ENCODE peak calls at places on chromosomes 1 and 21, in ten cellular contexts. T is cardiac muscle cell, Y is OCI-LY7, O is adrenal gland, D is left ventricle myocardium inferior, X is MM.1S, V is prostate gland, N is body of pancreas, C is ascending aorta, Q is H1. W is an unnamed sample.

GRCh38 chr1:22754106-22754768 is 43.6 kb downstream of the EPHB2 start:
- DNase-seq in T (no peak), Y (no peak), O (no peak), D (no peak), X (no peak), V (no peak), N (no peak), C (no peak), Q (no peak), W (no peak)

GRCh38 chr1:83950106-83950661 is 48.7 kb downstream of the TTLL7 start:
- DNase-seq in T (no peak), Y (no peak), O (no peak), D (no peak), X (no peak), V (no peak), N (no peak), C (no peak), Q (no peak), W (no peak)

GRCh38 chr1:117600966-117601365 is 4.9 kb upstream of the TENT5C start:
- DNase-seq in T (no peak), Y (no peak), O (no peak), D (peak), X (no peak), V (no peak), N (no peak), C (peak), Q (no peak), W (no peak)

GRCh38 chr1:150176593-150176992 is 26.9 kb downstream of the PLEKHO1 start:
- DNase-seq in T (no peak), Y (no peak), O (no peak), D (no peak), X (no peak), V (no peak), N (no peak), C (no peak), Q (no peak), W (no peak)

GRCh38 chr1:213061263-213061662 is 10.2 kb downstream of the RPS6KC1 start:
- DNase-seq in T (no peak), Y (peak), O (no peak), D (no peak), X (peak), V (no peak), N (no peak), C (no peak), Q (no peak), W (no peak)

GRCh38 chr1:2097386-2098300 is 47.4 kb downstream of the PRKCZ start:
- DNase-seq in T (no peak), Y (no peak), O (no peak), D (no peak), X (no peak), V (no peak), N (no peak), C (no peak), Q (no peak), W (no peak)

GRCh38 chr1:14300991-14301703 is 297.3 kb upstream of the KAZN start:
- DNase-seq in T (no peak), Y (no peak), O (no peak), D (peak), X (no peak), V (peak), N (no peak), C (no peak), Q (no peak), W (no peak)

GRCh38 chr1:77514871-77515776 is 167.3 kb downstream of the ZZZ3 start:
- DNase-seq in T (peak), Y (peak), O (peak), D (peak), X (no peak), V (no peak), N (no peak), C (no peak), Q (peak), W (no peak)

GRCh38 chr1:46798820-46799219 is at the start of gene CYP4B1:
- DNase-seq in T (no peak), Y (no peak), O (peak), D (peak), X (no peak), V (peak), N (peak), C (peak), Q (no peak), W (no peak)

GRCh38 chr1:246689409-246689997 is 34.7 kb upstream of the SCCPDH start:
- DNase-seq in T (peak), Y (peak), O (peak), D (peak), X (peak), V (peak), N (peak), C (peak), Q (peak), W (peak)

GRCh38 chr21:38156200-38156599 is 100.6 kb upstream of the KCNJ15 start:
- DNase-seq in T (no peak), Y (no peak), O (no peak), D (no peak), X (no peak), V (no peak), N (no peak), C (no peak), Q (no peak), W (no peak)

GRCh38 chr1:165753934-165754333 is 14.7 kb downstream of the TMCO1 start:
- DNase-seq in T (no peak), Y (peak), O (no peak), D (no peak), X (peak), V (no peak), N (no peak), C (no peak), Q (no peak), W (no peak)

GRCh38 chr1:206738370-206739366 is 31.9 kb upstream of the IL19 start:
- DNase-seq in T (no peak), Y (peak), O (no peak), D (no peak), X (peak), V (no peak), N (peak), C (no peak), Q (no peak), W (no peak)

GRCh38 chr1:159444507-159444906 is 5.0 kb downstream of the OR10J1 start:
- DNase-seq in T (no peak), Y (no peak), O (no peak), D (no peak), X (no peak), V (no peak), N (no peak), C (no peak), Q (no peak), W (no peak)

GRCh38 chr1:87961992-87962391 is 633.3 kb downstream of the LMO4 start:
- DNase-seq in T (no peak), Y (no peak), O (no peak), D (no peak), X (no peak), V (no peak), N (no peak), C (no peak), Q (no peak), W (peak)

GRCh38 chr1:116741781-116742565 is 12.3 kb upstream of the CD2 start:
- DNase-seq in T (no peak), Y (no peak), O (no peak), D (no peak), X (no peak), V (no peak), N (no peak), C (no peak), Q (no peak), W (no peak)

GRCh38 chr21:39720126-39720778 is 24.7 kb upstream of the IGSF5 start:
- DNase-seq in T (peak), Y (no peak), O (no peak), D (no peak), X (no peak), V (no peak), N (no peak), C (no peak), Q (no peak), W (no peak)

GRCh38 chr1:54380285-54380882 is 25.8 kb downstream of the SSBP3 start:
- DNase-seq in T (no peak), Y (no peak), O (no peak), D (no peak), X (no peak), V (no peak), N (no peak), C (no peak), Q (no peak), W (no peak)

GRCh38 chr21:28851645-28852044 is 141.0 kb downstream of the LTN1 start:
- DNase-seq in T (no peak), Y (no peak), O (no peak), D (no peak), X (no peak), V (no peak), N (no peak), C (no peak), Q (no peak), W (no peak)

GRCh38 chr21:45401916-45402900 is 2.8 kb upstream of the COL18A1 start:
- DNase-seq in T (no peak), Y (no peak), O (no peak), D (peak), X (no peak), V (no peak), N (peak), C (peak), Q (no peak), W (no peak)

GRCh38 chr1:17591814-17592430 is 52.4 kb downstream of the ARHGEF10L start:
- DNase-seq in T (no peak), Y (no peak), O (no peak), D (no peak), X (no peak), V (no peak), N (peak), C (no peak), Q (no peak), W (no peak)

GRCh38 chr1:20385630-20386029 is 95.0 kb downstream of the VWA5B1 start:
- DNase-seq in T (no peak), Y (peak), O (no peak), D (no peak), X (no peak), V (no peak), N (no peak), C (no peak), Q (no peak), W (no peak)

GRCh38 chr1:30111431-30111830 is 612.0 kb downstream of the MATN1 start:
- DNase-seq in T (peak), Y (peak), O (peak), D (peak), X (peak), V (peak), N (peak), C (no peak), Q (peak), W (no peak)

GRCh38 chr1:208033236-208033635 is 122.3 kb upstream of the CD34 start:
- DNase-seq in T (no peak), Y (no peak), O (no peak), D (no peak), X (no peak), V (no peak), N (no peak), C (no peak), Q (no peak), W (no peak)

GRCh38 chr1:160342953-160343869 is at the start of the genes COPA and NCSTN:
- DNase-seq in T (peak), Y (peak), O (peak), D (peak), X (peak), V (peak), N (peak), C (peak), Q (peak), W (peak)

GRCh38 chr1:211698161-211699026 is 23.0 kb upstream of the NEK2 start:
- DNase-seq in T (peak), Y (peak), O (peak), D (peak), X (peak), V (peak), N (peak), C (peak), Q (peak), W (no peak)

GRCh38 chr21:16040601-16041000 is 310.8 kb downstream of the USP25 start:
- DNase-seq in T (no peak), Y (no peak), O (no peak), D (no peak), X (no peak), V (no peak), N (no peak), C (no peak), Q (no peak), W (no peak)

GRCh38 chr1:9078949-9079500 is 9.6 kb upstream of the SLC2A5 start:
- DNase-seq in T (no peak), Y (peak), O (no peak), D (no peak), X (no peak), V (no peak), N (no peak), C (no peak), Q (no peak), W (no peak)

GRCh38 chr1:31615414-31615813 is 2.1 kb upstream of the HCRTR1 start:
- DNase-seq in T (no peak), Y (no peak), O (no peak), D (no peak), X (no peak), V (no peak), N (no peak), C (no peak), Q (no peak), W (no peak)

GRCh38 chr1:244231572-244232315 is 180.7 kb downstream of the ZBTB18 start:
- DNase-seq in T (no peak), Y (no peak), O (no peak), D (no peak), X (no peak), V (peak), N (peak), C (no peak), Q (no peak), W (no peak)

GRCh38 chr1:110196917-110197782 is 13.0 kb upstream of the KCNC4 start:
- DNase-seq in T (peak), Y (peak), O (no peak), D (no peak), X (peak), V (no peak), N (peak), C (no peak), Q (peak), W (no peak)

GRCh38 chr1:32757213-32757895 is 54.8 kb upstream of the SYNC start:
- DNase-seq in T (no peak), Y (no peak), O (peak), D (no peak), X (no peak), V (no peak), N (no peak), C (no peak), Q (no peak), W (no peak)

DNA sequence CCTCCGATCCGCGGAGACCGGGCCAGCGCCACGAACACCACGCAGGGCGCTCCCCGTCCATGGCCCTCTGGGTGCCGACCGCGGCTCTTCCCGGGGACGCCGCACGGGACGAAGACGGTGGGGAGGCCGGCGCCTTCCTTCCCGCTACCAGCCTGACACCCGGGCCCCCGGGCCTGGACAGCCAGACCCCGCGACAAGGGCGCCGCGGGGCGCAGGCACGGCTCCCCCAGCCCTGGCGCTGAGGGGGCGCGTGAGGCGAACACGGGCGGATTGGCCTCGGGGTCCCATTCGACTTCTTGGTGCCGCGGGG is 629 bp upstream of the NOC2L start:
- DNase-seq in T (no peak), Y (no peak), O (no peak), D (no peak), X (no peak), V (no peak), N (no peak), C (no peak), Q (no peak), W (no peak)
- H3K4me3 ChIP-seq in T (no peak), Y (peak), O (peak), D (peak), X (no peak), V (peak), N (no peak), C (peak), Q (no peak), W (peak)

DNA sequence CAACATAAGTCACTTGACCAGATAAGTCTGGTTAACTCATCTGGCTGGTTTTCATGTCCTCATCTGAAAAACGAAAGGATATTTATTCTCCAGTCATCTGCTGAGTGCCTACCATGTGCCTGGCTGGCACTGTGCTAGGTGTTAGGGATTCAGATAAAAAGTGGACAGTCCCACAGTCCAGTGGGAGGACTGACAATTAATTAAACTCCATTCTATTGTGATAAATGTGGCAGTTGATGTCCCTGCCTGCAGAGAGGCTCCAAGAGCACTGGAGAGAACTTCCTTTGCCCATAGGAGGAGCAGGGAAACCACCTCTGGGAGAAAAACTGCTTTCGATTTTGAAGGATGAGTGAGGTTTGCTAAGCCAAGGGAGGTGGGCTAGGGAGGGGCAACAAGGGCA is 5.4 kb downstream of the NUAK2 start:
- DNase-seq in T (no peak), Y (no peak), O (no peak), D (no peak), X (peak), V (no peak), N (no peak), C (no peak), Q (no peak), W (no peak)
- H3K27ac ChIP-seq in T (no peak), Y (peak), O (no peak), D (peak), X (peak), V (no peak), N (peak), C (no peak), Q (no peak), W (no peak)

GRCh38 chr21:32415451-32415850 is 2.9 kb downstream of the EVA1C start:
- DNase-seq in T (no peak), Y (no peak), O (no peak), D (no peak), X (no peak), V (no peak), N (no peak), C (no peak), Q (no peak), W (no peak)
- H3K4me3 ChIP-seq in T (no peak), Y (no peak), O (no peak), D (peak), X (no peak), V (no peak), N (no peak), C (peak), Q (no peak), W (peak)

GRCh38 chr1:245461681-245462080 is 306.9 kb downstream of the KIF26B start:
- DNase-seq in T (no peak), Y (no peak), O (no peak), D (no peak), X (no peak), V (no peak), N (no peak), C (no peak), Q (no peak), W (no peak)

GRCh38 chr1:245458761-245459174 is 304.0 kb downstream of the KIF26B start:
- DNase-seq in T (no peak), Y (no peak), O (no peak), D (no peak), X (no peak), V (no peak), N (no peak), C (no peak), Q (no peak), W (no peak)

GRCh38 chr1:245457562-245457961 is 302.8 kb downstream of the KIF26B start:
- DNase-seq in T (no peak), Y (no peak), O (no peak), D (no peak), X (no peak), V (no peak), N (no peak), C (no peak), Q (no peak), W (no peak)

GRCh38 chr1:245458234-245458633 is 303.4 kb downstream of the KIF26B start:
- DNase-seq in T (no peak), Y (no peak), O (no peak), D (no peak), X (no peak), V (no peak), N (no peak), C (no peak), Q (no peak), W (no peak)

GRCh38 chr1:245459621-245460020 is 304.8 kb downstream of the KIF26B start:
- DNase-seq in T (no peak), Y (no peak), O (no peak), D (no peak), X (no peak), V (no peak), N (no peak), C (no peak), Q (no peak), W (no peak)
- H3K27ac ChIP-seq in T (peak), Y (no peak), O (no peak), D (no peak), X (no peak), V (no peak), N (no peak), C (no peak), Q (no peak), W (no peak)

W was measured in SK-N-MC.